ENCODE peak calls at places on chromosomes 12 and 14, in seven cellular contexts. One of them, this sample, is unnamed.
A peak's percentile ranks its signal among the peaks of the same experiment; 100 is the strongest.

GRCh38 chr12:131102493-131102931 is 148.8 kb downstream of the ADGRD1 start:
- DNase-seq in RWPE2: no peak
- DNase-seq in GM23338: no peak
- DNase-seq in endothelial cell: no peak
- DNase-seq in GM12865: no peak
- DNase-seq in astrocyte of the spinal cord: no peak
- DNase-seq in right lobe of liver: no peak
- DNase-seq in this sample: peak; percentile 53

GRCh38 chr12:109680521-109681030 is 33.0 kb upstream of the FAM222A start:
- DNase-seq in RWPE2: no peak
- DNase-seq in GM23338: no peak
- DNase-seq in endothelial cell: no peak
- DNase-seq in GM12865: no peak
- DNase-seq in astrocyte of the spinal cord: no peak
- DNase-seq in right lobe of liver: no peak
- DNase-seq in this sample: no peak

GRCh38 chr14:100067971-100068959 is 3.0 kb downstream of the EVL start:
- DNase-seq in RWPE2: peak; percentile 87
- DNase-seq in GM23338: no peak
- DNase-seq in endothelial cell: no peak
- DNase-seq in GM12865: peak; percentile 92
- DNase-seq in astrocyte of the spinal cord: no peak
- DNase-seq in right lobe of liver: peak; percentile 50
- DNase-seq in this sample: no peak

GRCh38 chr14:69852897-69853296 is 26.3 kb upstream of the SMOC1 start:
- DNase-seq in RWPE2: no peak
- DNase-seq in GM23338: no peak
- DNase-seq in endothelial cell: no peak
- DNase-seq in GM12865: no peak
- DNase-seq in astrocyte of the spinal cord: no peak
- DNase-seq in right lobe of liver: no peak
- DNase-seq in this sample: no peak

GRCh38 chr14:27040552-27040951 is 442.7 kb upstream of the NOVA1 start:
- DNase-seq in RWPE2: no peak
- DNase-seq in GM23338: no peak
- DNase-seq in endothelial cell: no peak
- DNase-seq in GM12865: no peak
- DNase-seq in astrocyte of the spinal cord: no peak
- DNase-seq in right lobe of liver: no peak
- DNase-seq in this sample: no peak

GRCh38 chr12:3884671-3885070 is 11.5 kb upstream of the PARP11 start:
- DNase-seq in RWPE2: no peak
- DNase-seq in GM23338: no peak
- DNase-seq in endothelial cell: no peak
- DNase-seq in GM12865: no peak
- DNase-seq in astrocyte of the spinal cord: no peak
- DNase-seq in right lobe of liver: no peak
- DNase-seq in this sample: no peak

GRCh38 chr14:70658899-70659298 is 17.2 kb downstream of the TTC9 start:
- DNase-seq in RWPE2: no peak
- DNase-seq in GM23338: no peak
- DNase-seq in endothelial cell: no peak
- DNase-seq in GM12865: peak; percentile 66
- DNase-seq in astrocyte of the spinal cord: no peak
- DNase-seq in right lobe of liver: no peak
- DNase-seq in this sample: no peak

GRCh38 chr12:122934722-122935121 is 31.5 kb downstream of the ABCB9 start:
- DNase-seq in RWPE2: no peak
- DNase-seq in GM23338: no peak
- DNase-seq in endothelial cell: no peak
- DNase-seq in GM12865: peak; percentile 68
- DNase-seq in astrocyte of the spinal cord: no peak
- DNase-seq in right lobe of liver: no peak
- DNase-seq in this sample: no peak

GRCh38 chr12:3483089-3483488 is 7.9 kb upstream of the PRMT8 start:
- DNase-seq in RWPE2: no peak
- DNase-seq in GM23338: peak; percentile 40
- DNase-seq in endothelial cell: no peak
- DNase-seq in GM12865: no peak
- DNase-seq in astrocyte of the spinal cord: no peak
- DNase-seq in right lobe of liver: no peak
- DNase-seq in this sample: no peak

GRCh38 chr12:38772427-38772826 is 133.0 kb downstream of the CPNE8 start:
- DNase-seq in RWPE2: no peak
- DNase-seq in GM23338: no peak
- DNase-seq in endothelial cell: no peak
- DNase-seq in GM12865: peak; percentile 22
- DNase-seq in astrocyte of the spinal cord: no peak
- DNase-seq in right lobe of liver: no peak
- DNase-seq in this sample: no peak

GRCh38 chr12:93442411-93443340 is 929 bp upstream of the UBE2N start:
- DNase-seq in RWPE2: no peak
- DNase-seq in GM23338: no peak
- DNase-seq in endothelial cell: no peak
- DNase-seq in GM12865: no peak
- DNase-seq in astrocyte of the spinal cord: no peak
- DNase-seq in right lobe of liver: no peak
- DNase-seq in this sample: no peak

GRCh38 chr14:76267322-76268012 is 108.5 kb upstream of the ESRRB start:
- DNase-seq in RWPE2: no peak
- DNase-seq in GM23338: peak; percentile 80
- DNase-seq in endothelial cell: peak; percentile 34
- DNase-seq in GM12865: no peak
- DNase-seq in astrocyte of the spinal cord: peak; percentile 39
- DNase-seq in right lobe of liver: peak; percentile 75
- DNase-seq in this sample: no peak

GRCh38 chr12:12467701-12468218 is 94.9 kb downstream of the DUSP16 start:
- DNase-seq in RWPE2: no peak
- DNase-seq in GM23338: no peak
- DNase-seq in endothelial cell: no peak
- DNase-seq in GM12865: no peak
- DNase-seq in astrocyte of the spinal cord: peak; percentile 28
- DNase-seq in right lobe of liver: no peak
- DNase-seq in this sample: no peak

GRCh38 chr12:117408161-117408791 is 46.9 kb upstream of the NOS1 start:
- DNase-seq in RWPE2: no peak
- DNase-seq in GM23338: peak; percentile 63
- DNase-seq in endothelial cell: no peak
- DNase-seq in GM12865: no peak
- DNase-seq in astrocyte of the spinal cord: peak; percentile 45
- DNase-seq in right lobe of liver: peak; percentile 56
- DNase-seq in this sample: no peak

GRCh38 chr12:80869264-80869663 is 68.5 kb downstream of the LIN7A start:
- DNase-seq in RWPE2: no peak
- DNase-seq in GM23338: no peak
- DNase-seq in endothelial cell: no peak
- DNase-seq in GM12865: no peak
- DNase-seq in astrocyte of the spinal cord: no peak
- DNase-seq in right lobe of liver: no peak
- DNase-seq in this sample: no peak

GRCh38 chr14:50233335-50234250 is 2.2 kb upstream of the SOS2 start:
- DNase-seq in RWPE2: no peak
- DNase-seq in GM23338: no peak
- DNase-seq in endothelial cell: no peak
- DNase-seq in GM12865: peak; percentile 16
- DNase-seq in astrocyte of the spinal cord: no peak
- DNase-seq in right lobe of liver: no peak
- DNase-seq in this sample: no peak

GRCh38 chr12:43758247-43758727 is 303 bp downstream of the PUS7L start:
- DNase-seq in RWPE2: no peak
- DNase-seq in GM23338: peak; percentile 36
- DNase-seq in endothelial cell: peak; percentile 26
- DNase-seq in GM12865: no peak
- DNase-seq in astrocyte of the spinal cord: no peak
- DNase-seq in right lobe of liver: peak; percentile 38
- DNase-seq in this sample: no peak

GRCh38 chr12:14655284-14655683 is 41.1 kb downstream of the GUCY2C start:
- DNase-seq in RWPE2: no peak
- DNase-seq in GM23338: no peak
- DNase-seq in endothelial cell: no peak
- DNase-seq in GM12865: no peak
- DNase-seq in astrocyte of the spinal cord: no peak
- DNase-seq in right lobe of liver: no peak
- DNase-seq in this sample: no peak

GRCh38 chr12:121203482-121203881 is 6.4 kb upstream of the P2RX4 start:
- DNase-seq in RWPE2: no peak
- DNase-seq in GM23338: no peak
- DNase-seq in endothelial cell: no peak
- DNase-seq in GM12865: no peak
- DNase-seq in astrocyte of the spinal cord: no peak
- DNase-seq in right lobe of liver: no peak
- DNase-seq in this sample: no peak

DNA sequence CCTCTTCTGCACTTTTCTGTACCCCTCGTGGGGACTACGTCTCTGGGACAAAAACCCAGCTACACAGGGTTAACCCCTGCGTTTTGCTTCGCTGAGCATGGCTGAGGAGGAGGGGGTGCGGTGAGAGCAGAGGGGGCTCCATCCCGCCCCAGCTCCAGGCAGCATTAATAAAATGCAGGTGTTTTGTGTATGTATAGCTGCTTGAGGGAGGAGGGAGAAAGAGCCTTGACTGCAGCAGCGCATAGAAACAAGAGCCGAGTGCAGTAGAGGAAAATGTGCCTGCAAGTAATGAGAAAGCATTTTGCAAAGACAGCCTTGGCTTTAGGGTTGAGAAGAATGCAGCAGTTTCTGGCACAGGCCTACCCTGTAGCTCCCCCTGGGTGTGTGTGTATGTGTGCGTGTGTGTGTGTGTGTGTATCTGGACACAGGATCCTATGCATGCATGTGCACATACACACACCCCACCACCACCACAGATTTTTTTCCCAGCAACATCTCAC is 103.9 kb downstream of the ZFP36L1 start:
- DNase-seq in RWPE2: no peak
- DNase-seq in GM23338: peak; percentile 28
- DNase-seq in endothelial cell: no peak
- DNase-seq in GM12865: peak; percentile 44
- DNase-seq in astrocyte of the spinal cord: peak; percentile 70
- DNase-seq in right lobe of liver: no peak
- DNase-seq in this sample: no peak
- TF ChIP-seq CTCF in RWPE2: no peak
- TF ChIP-seq CTCF in GM23338: peak; percentile 31
- TF ChIP-seq CTCF in endothelial cell: no peak
- TF ChIP-seq CTCF in GM12865: no peak
- TF ChIP-seq CTCF in astrocyte of the spinal cord: peak; percentile 27
- TF ChIP-seq CTCF in right lobe of liver: no peak
- TF ChIP-seq CTCF in this sample: peak; percentile 56

GRCh38 chr12:45742590-45742989 is 13.1 kb downstream of the ARID2 start:
- DNase-seq in RWPE2: no peak
- DNase-seq in GM23338: no peak
- DNase-seq in endothelial cell: no peak
- DNase-seq in GM12865: no peak
- DNase-seq in astrocyte of the spinal cord: no peak
- DNase-seq in right lobe of liver: no peak
- DNase-seq in this sample: no peak

GRCh38 chr12:45743247-45743646 is 13.7 kb downstream of the ARID2 start:
- DNase-seq in RWPE2: no peak
- DNase-seq in GM23338: no peak
- DNase-seq in endothelial cell: no peak
- DNase-seq in GM12865: no peak
- DNase-seq in astrocyte of the spinal cord: no peak
- DNase-seq in right lobe of liver: no peak
- DNase-seq in this sample: no peak

GRCh38 chr12:45745861-45746277 is 16.4 kb downstream of the ARID2 start:
- DNase-seq in RWPE2: no peak
- DNase-seq in GM23338: peak; percentile 26
- DNase-seq in endothelial cell: no peak
- DNase-seq in GM12865: no peak
- DNase-seq in astrocyte of the spinal cord: peak; percentile 32
- DNase-seq in right lobe of liver: no peak
- DNase-seq in this sample: no peak
- TF ChIP-seq CTCF in RWPE2: peak; percentile 58
- TF ChIP-seq CTCF in GM23338: no peak
- TF ChIP-seq CTCF in endothelial cell: peak; percentile 31
- TF ChIP-seq CTCF in GM12865: no peak
- TF ChIP-seq CTCF in astrocyte of the spinal cord: peak; percentile 28
- TF ChIP-seq CTCF in right lobe of liver: peak; percentile 43
- TF ChIP-seq CTCF in this sample: peak; percentile 81

GRCh38 chr14:54000341-54000811 is 43.8 kb upstream of the BMP4 start:
- DNase-seq in RWPE2: no peak
- DNase-seq in GM23338: no peak
- DNase-seq in endothelial cell: no peak
- DNase-seq in GM12865: no peak
- DNase-seq in astrocyte of the spinal cord: peak; percentile 47
- DNase-seq in right lobe of liver: no peak
- DNase-seq in this sample: no peak

GRCh38 chr14:54002653-54003052 is 46.0 kb upstream of the BMP4 start:
- DNase-seq in RWPE2: no peak
- DNase-seq in GM23338: no peak
- DNase-seq in endothelial cell: no peak
- DNase-seq in GM12865: no peak
- DNase-seq in astrocyte of the spinal cord: peak; percentile 46
- DNase-seq in right lobe of liver: no peak
- DNase-seq in this sample: no peak

GRCh38 chr14:53999061-53999488 is 42.5 kb upstream of the BMP4 start:
- DNase-seq in RWPE2: no peak
- DNase-seq in GM23338: no peak
- DNase-seq in endothelial cell: no peak
- DNase-seq in GM12865: no peak
- DNase-seq in astrocyte of the spinal cord: peak; percentile 88
- DNase-seq in right lobe of liver: no peak
- DNase-seq in this sample: no peak

GRCh38 chr14:54003064-54003463 is 46.4 kb upstream of the BMP4 start:
- DNase-seq in RWPE2: no peak
- DNase-seq in GM23338: no peak
- DNase-seq in endothelial cell: no peak
- DNase-seq in GM12865: no peak
- DNase-seq in astrocyte of the spinal cord: no peak
- DNase-seq in right lobe of liver: no peak
- DNase-seq in this sample: no peak

DNA sequence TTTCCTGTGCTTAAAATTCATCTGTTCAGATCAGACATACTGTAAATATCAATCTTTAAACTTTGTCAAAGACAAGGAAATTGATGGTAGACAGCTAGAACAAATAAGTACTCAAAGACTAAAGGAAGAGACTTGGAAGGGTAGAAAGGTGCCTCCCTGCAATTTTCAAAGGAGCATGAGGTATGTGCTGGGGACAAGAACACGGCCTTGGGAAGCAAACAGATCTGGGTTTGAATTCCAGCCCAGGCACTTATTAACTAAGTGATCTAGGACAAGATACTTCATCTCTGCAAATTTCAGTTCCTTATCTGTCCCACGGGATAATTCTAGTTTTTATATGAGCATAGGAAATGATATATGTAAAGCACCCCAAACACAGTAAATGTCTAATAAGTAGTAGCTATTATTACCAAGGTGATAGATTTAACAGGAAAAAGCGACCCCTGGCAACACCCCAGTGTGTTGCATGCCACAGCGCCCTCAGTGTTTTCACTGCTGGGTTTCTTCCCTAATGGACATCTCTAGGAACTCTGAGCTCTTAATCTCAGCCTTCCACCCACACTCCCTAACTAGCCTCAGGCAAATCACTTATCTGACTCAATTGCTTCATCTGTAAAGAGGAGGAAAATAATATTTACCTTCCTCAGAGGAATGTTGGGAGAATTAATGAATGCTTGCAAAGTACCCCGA is 44.7 kb upstream of the BMP4 start:
- DNase-seq in RWPE2: no peak
- DNase-seq in GM23338: peak; percentile 55
- DNase-seq in endothelial cell: no peak
- DNase-seq in GM12865: no peak
- DNase-seq in astrocyte of the spinal cord: no peak
- DNase-seq in right lobe of liver: no peak
- DNase-seq in this sample: no peak
- TF ChIP-seq CTCF in RWPE2: no peak
- TF ChIP-seq CTCF in GM23338: peak; percentile 73
- TF ChIP-seq CTCF in endothelial cell: no peak
- TF ChIP-seq CTCF in GM12865: no peak
- TF ChIP-seq CTCF in astrocyte of the spinal cord: peak; percentile 7
- TF ChIP-seq CTCF in right lobe of liver: no peak
- TF ChIP-seq CTCF in this sample: no peak

GRCh38 chr12:67268896-67269631 is at the start of gene CAND1:
- DNase-seq in RWPE2: peak; percentile 90
- DNase-seq in GM23338: peak; percentile 97
- DNase-seq in endothelial cell: peak; percentile 88
- DNase-seq in GM12865: peak; percentile 99
- DNase-seq in astrocyte of the spinal cord: peak; percentile 99
- DNase-seq in right lobe of liver: peak; percentile 97
- DNase-seq in this sample: peak; percentile 97
- TF ChIP-seq CTCF in RWPE2: peak; percentile 7
- TF ChIP-seq CTCF in GM23338: no peak
- TF ChIP-seq CTCF in endothelial cell: no peak
- TF ChIP-seq CTCF in GM12865: no peak
- TF ChIP-seq CTCF in astrocyte of the spinal cord: peak; percentile 1
- TF ChIP-seq CTCF in right lobe of liver: no peak
- TF ChIP-seq CTCF in this sample: no peak

This sample was measured in chondrocyte.